ENCODE peak calls at places on chromosomes 4 and X, in six cellular contexts. B is skeletal muscle cell; O is nucleus accumbens; P is GM10248; G is activated CD8-positive, alpha-beta memory T cell treated with anti-CD3 and anti-CD28 coated beads for 48 hours; V is tibial artery. A is an unnamed sample.

GRCh38 chr4:185730849-185731608 is 81.0 kb downstream of the SORBS2 start:
- DNase-seq in B (peak; percentile 51), O (peak; percentile 24), P (peak; percentile 29), G (no peak), V (no peak), A (no peak)

GRCh38 chr4:185573651-185574199 is 38.4 kb upstream of the PDLIM3 start:
- DNase-seq in B (peak; percentile 69), O (no peak), P (no peak), G (no peak), V (no peak), A (no peak)

GRCh38 chr4:30182786-30183185 is 537.4 kb upstream of the PCDH7 start:
- DNase-seq in B (no peak), O (no peak), P (no peak), G (no peak), V (no peak), A (no peak)

GRCh38 chr4:62006108-62006507 is 806.0 kb downstream of the ADGRL3 start:
- DNase-seq in B (no peak), O (no peak), P (no peak), G (no peak), V (no peak), A (no peak)

GRCh38 chr4:163663454-163664225 is 169.2 kb downstream of the TMA16 start:
- DNase-seq in B (no peak), O (no peak), P (peak; percentile 26), G (no peak), V (no peak), A (no peak)

GRCh38 chrX:145178268-145178667 is 69.0 kb upstream of the SPANXN1 start:
- DNase-seq in B (no peak), O (no peak), P (no peak), G (no peak), V (no peak), A (no peak)

GRCh38 chrX:18974993-18975392 is 8.9 kb downstream of the PHKA2 start:
- DNase-seq in B (no peak), O (no peak), P (no peak), G (no peak), V (no peak), A (no peak)

GRCh38 chrX:93874554-93874953 is 200.5 kb downstream of the FAM133A start:
- DNase-seq in B (no peak), O (no peak), P (no peak), G (no peak), V (no peak), A (no peak)

GRCh38 chr4:159006202-159006601 is 96.7 kb upstream of the RAPGEF2 start:
- DNase-seq in B (peak; percentile 55), O (no peak), P (no peak), G (no peak), V (no peak), A (no peak)

GRCh38 chr4:121192500-121192899 is 28.4 kb upstream of the TNIP3 start:
- DNase-seq in B (no peak), O (no peak), P (peak; percentile 24), G (no peak), V (no peak), A (no peak)

GRCh38 chrX:9498236-9498635 is 33.4 kb downstream of the TBL1X start:
- DNase-seq in B (no peak), O (no peak), P (no peak), G (no peak), V (no peak), A (no peak)